ENCODE peak calls at places on chromosomes 13 and 19, in nine cellular contexts. U is ELR; Q is spleen; M is mesothelial cell of epicardium; L is CD4-positive, CD25-positive, alpha-beta regulatory T cell; E is MG63; A is K562; Y is ascending aorta; Z is bronchial epithelial cell. B is an unnamed sample.

GRCh38 chr19:16627194-16627927 is 643 bp downstream of the MED26 start:
- DNase-seq in U (peak), Q (no peak), M (no peak), L (peak), E (no peak), A (no peak), Y (no peak), Z (no peak), B (no peak)

GRCh38 chr13:39499580-39499979 is 103.4 kb downstream of the LHFPL6 start:
- DNase-seq in U (no peak), Q (no peak), M (no peak), L (no peak), E (peak), A (no peak), Y (no peak), Z (no peak), B (no peak)

GRCh38 chr19:48511800-48512503 is at the start of gene LMTK3:
- DNase-seq in U (peak), Q (peak), M (no peak), L (peak), E (no peak), A (peak), Y (no peak), Z (no peak), B (peak)

GRCh38 chr19:33947565-33947964 is 150.9 kb downstream of the KCTD15 start:
- DNase-seq in U (peak), Q (no peak), M (no peak), L (no peak), E (no peak), A (no peak), Y (no peak), Z (peak), B (no peak)

GRCh38 chr13:113533441-113533840 is 42.9 kb upstream of the DCUN1D2 start:
- DNase-seq in U (no peak), Q (peak), M (peak), L (no peak), E (no peak), A (no peak), Y (no peak), Z (peak), B (no peak)

GRCh38 chr13:74774252-74774651 is 640.0 kb upstream of the KLF12 start:
- DNase-seq in U (peak), Q (no peak), M (no peak), L (no peak), E (no peak), A (no peak), Y (no peak), Z (peak), B (no peak)

GRCh38 chr13:26459276-26460131 is 98.0 kb upstream of the WASF3 start:
- DNase-seq in U (peak), Q (no peak), M (no peak), L (no peak), E (peak), A (no peak), Y (no peak), Z (peak), B (no peak)

GRCh38 chr19:11984986-11985385 is 20.1 kb downstream of the ZNF763 start:
- DNase-seq in U (no peak), Q (no peak), M (no peak), L (no peak), E (no peak), A (peak), Y (no peak), Z (no peak), B (no peak)

GRCh38 chr13:26965976-26966375 is 205.4 kb upstream of the GPR12 start:
- DNase-seq in U (no peak), Q (no peak), M (no peak), L (no peak), E (peak), A (no peak), Y (no peak), Z (no peak), B (peak)

GRCh38 chr19:33171916-33172359 is 22.2 kb upstream of the LRP3 start:
- DNase-seq in U (peak), Q (peak), M (no peak), L (no peak), E (peak), A (no peak), Y (no peak), Z (peak), B (no peak)

GRCh38 chr13:70415141-70415540 is 306.9 kb upstream of the KLHL1 start:
- DNase-seq in U (no peak), Q (no peak), M (no peak), L (no peak), E (no peak), A (no peak), Y (no peak), Z (no peak), B (no peak)

GRCh38 chr13:40271931-40272775 is 394.3 kb downstream of the FOXO1 start:
- DNase-seq in U (peak), Q (no peak), M (no peak), L (no peak), E (peak), A (no peak), Y (peak), Z (peak), B (no peak)